ENCODE peak calls at places on chromosomes 5 and 9, in five cellular contexts. Y is sciatic nerve, L is aorta, I is retina, S is GM18507. F is an unnamed sample.
A peak's percentile ranks its signal among the peaks of the same experiment; 100 is the strongest.

GRCh38 chr9:32706004-32706749 is 70.7 kb upstream of the TAF1L start:
- DNase-seq in S (no peak), Y (no peak), I (no peak), L (no peak), F (peak; percentile 27)

GRCh38 chr9:79695531-79696218 is 123.9 kb downstream of the TLE4 start:
- DNase-seq in Y (no peak), L (no peak), S (no peak), I (no peak), F (no peak)

GRCh38 chr9:134895103-134895502 is 14.5 kb downstream of the FCN2 start:
- DNase-seq in S (no peak), Y (peak; percentile 56), I (no peak), L (no peak), F (peak; percentile 40)

GRCh38 chr9:71647094-71647591 is 121.2 kb downstream of the CEMIP2 start:
- DNase-seq in L (peak; percentile 86), S (peak; percentile 11), Y (peak; percentile 81), I (no peak), F (peak; percentile 69)

GRCh38 chr5:130762031-130762430 is 403.0 kb downstream of the HINT1 start:
- DNase-seq in L (no peak), S (no peak), Y (no peak), I (no peak), F (no peak)

GRCh38 chr5:3639175-3639574 is 43.5 kb downstream of the IRX1 start:
- DNase-seq in Y (no peak), L (no peak), S (no peak), I (no peak), F (no peak)

GRCh38 chr5:172102913-172103629 is 85.0 kb downstream of the STK10 start:
- DNase-seq in S (no peak), Y (no peak), L (peak; percentile 84), I (peak; percentile 25), F (peak; percentile 97)

GRCh38 chr9:3824062-3824461 is 298.3 kb upstream of the RFX3 start:
- DNase-seq in S (no peak), I (no peak), Y (no peak), L (no peak), F (peak; percentile 53)